ENCODE peak calls at places on chromosomes 1 and 21, in eight cellular contexts. T, Z, L, J, A, O, B and P are unnamed samples.

GRCh38 chr1:6130596-6130995 is 49.5 kb downstream of the CHD5 start:
- DNase-seq in T (no peak), Z (no peak), L (no peak), J (no peak), A (no peak), O (no peak), B (peak; percentile 8), P (peak; percentile 34)

GRCh38 chr1:92994105-92994712 is 32.9 kb upstream of the DIPK1A start:
- DNase-seq in T (peak; percentile 70), Z (peak; percentile 67), L (peak; percentile 82), J (peak; percentile 82), A (peak; percentile 72), O (peak; percentile 82), B (peak; percentile 72), P (peak; percentile 78)

GRCh38 chr1:180271640-180272255 is 41.7 kb downstream of the LHX4 start:
- DNase-seq in T (no peak), Z (no peak), L (no peak), J (no peak), A (no peak), O (no peak), B (no peak), P (no peak)

GRCh38 chr1:37849480-37849879 is 9.9 kb downstream of the MTF1 start:
- DNase-seq in T (no peak), Z (no peak), L (no peak), J (no peak), A (no peak), O (no peak), B (no peak), P (no peak)

GRCh38 chr1:198612471-198613265 is 26.2 kb upstream of the PTPRC start:
- DNase-seq in T (no peak), Z (no peak), L (no peak), J (no peak), A (no peak), O (no peak), B (no peak), P (no peak)

GRCh38 chr1:161727343-161727924 is 6.1 kb downstream of the FCRLB start:
- DNase-seq in T (no peak), Z (no peak), L (peak; percentile 84), J (peak; percentile 13), A (peak; percentile 91), O (no peak), B (no peak), P (no peak)

GRCh38 chr1:64826991-64827390 is 82.1 kb downstream of the RAVER2 start:
- DNase-seq in T (no peak), Z (no peak), L (no peak), J (no peak), A (peak; percentile 7), O (no peak), B (no peak), P (no peak)

GRCh38 chr21:32329776-32330175 is 31.1 kb downstream of the MRAP start:
- DNase-seq in T (no peak), Z (no peak), L (peak; percentile 62), J (no peak), A (peak; percentile 72), O (no peak), B (no peak), P (no peak)

GRCh38 chr1:234515411-234515810 is 36.4 kb upstream of the TARBP1 start:
- DNase-seq in T (no peak), Z (no peak), L (peak; percentile 59), J (no peak), A (peak; percentile 67), O (no peak), B (no peak), P (no peak)

GRCh38 chr1:177753655-177754054 is 216.2 kb downstream of the SEC16B start:
- DNase-seq in T (no peak), Z (no peak), L (no peak), J (no peak), A (no peak), O (no peak), B (no peak), P (no peak)

GRCh38 chr1:74937176-74937575 is 197.0 kb upstream of the LHX8 start:
- DNase-seq in T (no peak), Z (no peak), L (no peak), J (no peak), A (no peak), O (no peak), B (no peak), P (no peak)

GRCh38 chr1:223417444-223417843 is 24.2 kb downstream of the CCDC185 start:
- DNase-seq in T (no peak), Z (no peak), L (no peak), J (no peak), A (peak; percentile 55), O (no peak), B (no peak), P (no peak)

GRCh38 chr1:35047188-35047858 is 15.6 kb upstream of the ZMYM6 start:
- DNase-seq in T (no peak), Z (no peak), L (peak; percentile 95), J (no peak), A (peak; percentile 98), O (no peak), B (no peak), P (no peak)

GRCh38 chr1:111202366-111202706 is 1.9 kb upstream of the DENND2D start:
- DNase-seq in T (no peak), Z (no peak), L (no peak), J (no peak), A (no peak), O (peak; percentile 48), B (no peak), P (no peak)

GRCh38 chr1:57474097-57474750 is 50.4 kb upstream of the DAB1 start:
- DNase-seq in T (no peak), Z (no peak), L (peak; percentile 68), J (no peak), A (peak; percentile 79), O (no peak), B (no peak), P (no peak)

GRCh38 chr1:151266315-151266714 is 11.8 kb downstream of the PSMD4 start:
- DNase-seq in T (no peak), Z (no peak), L (no peak), J (no peak), A (no peak), O (no peak), B (no peak), P (no peak)
- H3K27ac ChIP-seq in T (no peak overlapping the region), Z (no peak overlapping the region), L (no peak overlapping the region), J (no peak overlapping the region), A (no peak overlapping the region), O (no peak overlapping the region), B (no peak overlapping the region), P (no peak overlapping the region)

DNA sequence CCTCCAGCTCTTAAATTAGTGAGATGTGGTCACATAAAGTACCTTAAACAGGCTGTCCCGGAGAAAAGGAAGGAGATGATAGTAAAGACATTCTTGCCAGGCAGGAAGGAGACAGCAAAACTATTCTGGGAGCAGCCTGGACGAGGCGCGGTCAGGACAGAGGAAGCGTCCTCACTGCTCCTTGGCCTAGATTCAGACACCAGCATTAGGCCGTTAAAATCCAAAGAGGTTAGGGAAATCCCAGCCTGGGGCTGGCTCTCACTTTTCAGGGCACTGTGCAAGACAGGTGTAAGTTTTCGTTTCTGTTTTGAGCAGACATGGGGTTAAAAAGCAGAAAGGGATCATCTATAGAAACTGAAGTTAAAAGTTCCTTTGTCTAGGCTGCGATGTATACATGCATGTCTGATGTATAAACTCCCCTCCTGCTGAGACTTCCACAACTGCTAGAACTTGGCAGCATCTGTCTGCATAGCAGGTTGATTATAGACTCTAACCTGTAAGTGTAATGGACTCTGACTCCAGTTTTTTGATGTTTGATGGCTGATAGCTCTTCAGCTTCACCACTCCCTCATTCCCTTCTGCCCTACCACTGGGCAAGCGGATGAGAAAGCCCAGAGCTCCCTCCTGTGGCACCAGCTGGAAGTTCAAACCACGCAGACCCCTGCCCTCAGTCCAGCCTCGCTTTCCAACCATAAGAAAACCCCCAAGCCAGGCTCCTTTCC is 21.5 kb downstream of the STPG1 start:
- DNase-seq in T (peak; percentile 74), Z (no peak), L (peak; percentile 51), J (peak; percentile 65), A (peak; percentile 39), O (peak; percentile 64), B (peak; percentile 58), P (peak; percentile 59)
- H3K4me3 ChIP-seq in T (no peak overlapping the region), Z (peak overlapping the region; percentile 26), L (no peak overlapping the region), J (peak overlapping the region; percentile 38), A (no peak overlapping the region), O (no peak overlapping the region), B (peak overlapping the region; percentile 36), P (no peak overlapping the region)

GRCh38 chr1:118008011-118008410 is 78.5 kb downstream of the WDR3 start:
- DNase-seq in T (no peak), Z (no peak), L (no peak), J (no peak), A (no peak), O (no peak), B (no peak), P (no peak)

GRCh38 chr1:118013336-118013735 is 83.8 kb downstream of the WDR3 start:
- DNase-seq in T (no peak), Z (no peak), L (no peak), J (no peak), A (no peak), O (no peak), B (no peak), P (no peak)

GRCh38 chr1:118004312-118004711 is 74.8 kb downstream of the WDR3 start:
- DNase-seq in T (no peak), Z (no peak), L (no peak), J (no peak), A (no peak), O (no peak), B (no peak), P (no peak)

GRCh38 chr1:118012725-118013124 is 83.2 kb downstream of the WDR3 start:
- DNase-seq in T (no peak), Z (no peak), L (no peak), J (no peak), A (no peak), O (no peak), B (no peak), P (no peak)

DNA sequence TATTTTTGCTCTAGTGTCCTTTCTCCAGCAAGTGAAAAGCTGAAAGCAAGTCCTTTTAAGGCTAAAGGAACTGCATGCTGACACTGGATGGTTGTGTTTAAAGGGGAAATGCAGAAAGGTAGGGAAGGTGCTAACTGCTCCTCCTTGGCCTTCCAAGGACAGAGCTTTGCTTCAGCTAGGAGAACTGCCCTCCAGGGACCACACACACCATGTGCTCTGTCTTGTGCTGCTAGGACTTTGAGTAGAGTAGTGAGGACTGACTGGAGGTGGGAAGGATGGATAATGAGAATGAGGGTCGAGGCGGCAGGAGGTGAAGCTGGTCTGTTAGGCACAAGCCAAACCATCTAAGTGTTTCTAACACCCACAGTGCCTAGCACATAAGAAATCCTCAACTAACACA is 77.9 kb downstream of the WDR3 start:
- DNase-seq in T (no peak), Z (no peak), L (no peak), J (no peak), A (no peak), O (no peak), B (no peak), P (no peak)
- H3K27ac ChIP-seq in T (no peak overlapping the region), Z (no peak overlapping the region), L (no peak overlapping the region), J (no peak overlapping the region), A (no peak overlapping the region), O (no peak overlapping the region), B (no peak overlapping the region), P (no peak overlapping the region)

DNA sequence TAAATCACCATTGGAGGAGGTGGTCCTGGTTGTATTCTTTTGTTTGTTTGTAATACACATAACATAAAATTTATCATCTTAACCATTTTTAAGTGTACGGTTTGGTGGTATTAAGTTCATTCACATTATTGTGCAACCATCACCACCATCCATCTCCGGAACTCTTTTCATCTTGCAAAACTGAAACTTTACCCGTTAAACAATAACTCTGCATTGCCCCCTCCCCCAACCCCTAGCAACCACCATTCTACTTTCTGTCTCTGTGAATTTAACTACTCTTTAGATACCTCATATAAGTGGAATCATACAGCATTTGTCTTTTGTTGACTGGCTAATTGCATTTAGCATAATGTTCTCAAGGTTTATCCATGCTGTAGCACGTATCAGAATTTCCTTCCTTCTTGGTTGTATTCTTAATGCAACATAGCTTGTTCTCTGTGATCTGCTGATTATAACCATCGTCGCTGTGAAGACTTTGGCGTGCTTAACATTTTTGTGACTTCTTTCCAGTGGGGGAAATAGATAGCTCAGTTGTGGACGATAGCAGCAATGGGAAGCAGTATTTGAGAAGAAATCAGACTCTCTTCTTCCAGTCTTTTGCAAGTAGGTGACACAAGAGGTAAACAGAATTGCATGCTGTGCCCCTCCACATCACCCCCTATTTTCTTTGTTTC is 117.5 kb upstream of the HOOK1 start:
- DNase-seq in T (no peak), Z (no peak), L (no peak), J (no peak), A (no peak), O (no peak), B (no peak), P (no peak)
- H3K4me3 ChIP-seq in T (no peak overlapping the region), Z (no peak overlapping the region), L (no peak overlapping the region), J (no peak overlapping the region), A (no peak overlapping the region), O (no peak overlapping the region), B (no peak overlapping the region), P (no peak overlapping the region)